ENCODE peak calls at places on chromosome 7, in seven cellular contexts. B is suprapubic skin, F is foreskin fibroblast, C is GM23338, Y is astrocyte of the spinal cord, R is adrenal gland, I is left ventricle myocardium inferior. A is an unnamed sample.

GRCh38 chr7:102248081-102248455 is 38.6 kb upstream of the SH2B2 start:
- DNase-seq in B (no peak), F (no peak), C (no peak), Y (no peak), R (no peak), I (no peak), A (no peak)

GRCh38 chr7:141649865-141650499 is 52.0 kb downstream of the DENND11 start:
- DNase-seq in B (no peak), F (peak), C (peak), Y (peak), R (peak), I (no peak), A (peak)

GRCh38 chr7:96329189-96329588 is 7.3 kb upstream of the SLC25A13 start:
- DNase-seq in B (no peak), F (no peak), C (no peak), Y (no peak), R (no peak), I (no peak), A (no peak)

GRCh38 chr7:71131256-71131752 is 640 bp upstream of the GALNT17 start:
- DNase-seq in B (no peak), F (peak), C (peak), Y (peak), R (peak), I (peak), A (no peak)

GRCh38 chr7:47763063-47763974 is 181.4 kb upstream of the TNS3 start:
- DNase-seq in B (no peak), F (peak), C (no peak), Y (peak), R (no peak), I (no peak), A (peak)

GRCh38 chr7:111587715-111588433 is 25.6 kb upstream of the IMMP2L start:
- DNase-seq in B (no peak), F (peak), C (no peak), Y (peak), R (no peak), I (no peak), A (peak)

GRCh38 chr7:93894426-93894825 is 3.9 kb upstream of the TFPI2 start:
- DNase-seq in B (no peak), F (peak), C (no peak), Y (no peak), R (no peak), I (no peak), A (peak)

GRCh38 chr7:128032605-128033235 is 1.5 kb upstream of the LRRC4 start:
- DNase-seq in B (no peak), F (peak), C (peak), Y (no peak), R (peak), I (peak), A (no peak)

GRCh38 chr7:4739528-4739992 is 35.9 kb upstream of the AP5Z1 start:
- DNase-seq in B (no peak), F (no peak), C (no peak), Y (peak), R (no peak), I (no peak), A (peak)

GRCh38 chr7:44638611-44639557 is 32.5 kb downstream of the OGDH start:
- DNase-seq in B (peak), F (peak), C (peak), Y (peak), R (peak), I (peak), A (peak)

GRCh38 chr7:28686418-28686800 is 271.7 kb downstream of the TRIL start:
- DNase-seq in B (no peak), F (peak), C (peak), Y (peak), R (no peak), I (no peak), A (peak)

GRCh38 chr7:55278321-55278720 is 86.8 kb upstream of the LANCL2 start:
- DNase-seq in B (no peak), F (no peak), C (no peak), Y (no peak), R (no peak), I (no peak), A (no peak)

GRCh38 chr7:68963547-68963946 is 634.7 kb upstream of the AUTS2 start:
- DNase-seq in B (no peak), F (no peak), C (no peak), Y (peak), R (no peak), I (no peak), A (peak)

GRCh38 chr7:44082541-44083207 is 344 bp upstream of the POLM start:
- DNase-seq in B (peak), F (peak), C (peak), Y (peak), R (peak), I (peak), A (peak)

GRCh38 chr7:116543664-116544063 is 18.8 kb downstream of the CAV1 start:
- DNase-seq in B (no peak), F (peak), C (no peak), Y (peak), R (no peak), I (no peak), A (no peak)

GRCh38 chr7:39741942-39742623 is 118.7 kb downstream of the RALA start:
- DNase-seq in B (no peak), F (peak), C (peak), Y (peak), R (no peak), I (peak), A (peak)

GRCh38 chr7:142542938-142543337 is 206.3 kb upstream of the PRSS1 start:
- DNase-seq in B (no peak), F (peak), C (no peak), Y (peak), R (no peak), I (no peak), A (peak)

GRCh38 chr7:79495544-79496272 is 42.2 kb upstream of the MAGI2 start:
- DNase-seq in B (no peak), F (peak), C (no peak), Y (peak), R (no peak), I (no peak), A (peak)

GRCh38 chr7:42014625-42015412 is 222.2 kb downstream of the GLI3 start:
- DNase-seq in B (no peak), F (peak), C (peak), Y (peak), R (no peak), I (no peak), A (peak)

GRCh38 chr7:34991938-34992840 is 45.1 kb downstream of the DPY19L1 start:
- DNase-seq in B (no peak), F (peak), C (no peak), Y (peak), R (no peak), I (no peak), A (peak)

GRCh38 chr7:158325530-158326381 is 261.9 kb downstream of the PTPRN2 start:
- DNase-seq in B (no peak), F (no peak), C (peak), Y (no peak), R (peak), I (no peak), A (no peak)

GRCh38 chr7:84162584-84162983 is 32.0 kb downstream of the SEMA3A start:
- DNase-seq in B (no peak), F (no peak), C (no peak), Y (no peak), R (no peak), I (no peak), A (no peak)

GRCh38 chr7:148650232-148650858 is 48.4 kb upstream of the CUL1 start:
- DNase-seq in B (no peak), F (peak), C (no peak), Y (peak), R (no peak), I (no peak), A (peak)

GRCh38 chr7:155752756-155753445 is 59.4 kb downstream of the SHH start:
- DNase-seq in B (no peak), F (no peak), C (no peak), Y (no peak), R (no peak), I (no peak), A (no peak)

GRCh38 chr7:74542558-74543117 is 88.9 kb downstream of the GTF2IRD1 start:
- DNase-seq in B (no peak), F (no peak), C (no peak), Y (no peak), R (no peak), I (peak), A (no peak)

GRCh38 chr7:46109447-46109846 is 188.4 kb upstream of the IGFBP3 start:
- DNase-seq in B (no peak), F (no peak), C (no peak), Y (no peak), R (no peak), I (no peak), A (no peak)

GRCh38 chr7:36906448-36906847 is 182.2 kb upstream of the AOAH start:
- DNase-seq in B (no peak), F (no peak), C (no peak), Y (no peak), R (no peak), I (no peak), A (no peak)

GRCh38 chr7:69640216-69640615 is 41.9 kb downstream of the AUTS2 start:
- DNase-seq in B (no peak), F (no peak), C (no peak), Y (no peak), R (no peak), I (no peak), A (no peak)

GRCh38 chr7:50315193-50315592 is 10.7 kb downstream of the IKZF1 start:
- DNase-seq in B (no peak), F (no peak), C (no peak), Y (no peak), R (no peak), I (no peak), A (no peak)

GRCh38 chr7:155807805-155808550 is 4.3 kb downstream of the SHH start:
- DNase-seq in B (no peak), F (no peak), C (peak), Y (no peak), R (no peak), I (no peak), A (no peak)

GRCh38 chr7:158246960-158247673 is 340.5 kb downstream of the PTPRN2 start:
- DNase-seq in B (no peak), F (no peak), C (no peak), Y (no peak), R (no peak), I (no peak), A (no peak)

GRCh38 chr7:17497549-17498193 is 199.2 kb downstream of the AHR start:
- DNase-seq in B (no peak), F (no peak), C (peak), Y (no peak), R (no peak), I (no peak), A (no peak)

GRCh38 chr7:50220280-50220679 is 84.2 kb upstream of the IKZF1 start:
- DNase-seq in B (no peak), F (no peak), C (no peak), Y (no peak), R (no peak), I (no peak), A (no peak)

GRCh38 chr7:37196631-37197030 is 252.0 kb downstream of the ELMO1 start:
- DNase-seq in B (no peak), F (no peak), C (no peak), Y (no peak), R (no peak), I (no peak), A (no peak)

GRCh38 chr7:46786995-46787394 is 794.9 kb downstream of the TNS3 start:
- DNase-seq in B (no peak), F (no peak), C (peak), Y (no peak), R (no peak), I (no peak), A (no peak)

GRCh38 chr7:32533313-32534024 is 38.2 kb downstream of the AVL9 start:
- DNase-seq in B (no peak), F (no peak), C (no peak), Y (peak), R (no peak), I (no peak), A (peak)

GRCh38 chr7:105131890-105132289 is 117.9 kb downstream of the KMT2E start:
- DNase-seq in B (no peak), F (no peak), C (no peak), Y (no peak), R (no peak), I (no peak), A (no peak)

DNA sequence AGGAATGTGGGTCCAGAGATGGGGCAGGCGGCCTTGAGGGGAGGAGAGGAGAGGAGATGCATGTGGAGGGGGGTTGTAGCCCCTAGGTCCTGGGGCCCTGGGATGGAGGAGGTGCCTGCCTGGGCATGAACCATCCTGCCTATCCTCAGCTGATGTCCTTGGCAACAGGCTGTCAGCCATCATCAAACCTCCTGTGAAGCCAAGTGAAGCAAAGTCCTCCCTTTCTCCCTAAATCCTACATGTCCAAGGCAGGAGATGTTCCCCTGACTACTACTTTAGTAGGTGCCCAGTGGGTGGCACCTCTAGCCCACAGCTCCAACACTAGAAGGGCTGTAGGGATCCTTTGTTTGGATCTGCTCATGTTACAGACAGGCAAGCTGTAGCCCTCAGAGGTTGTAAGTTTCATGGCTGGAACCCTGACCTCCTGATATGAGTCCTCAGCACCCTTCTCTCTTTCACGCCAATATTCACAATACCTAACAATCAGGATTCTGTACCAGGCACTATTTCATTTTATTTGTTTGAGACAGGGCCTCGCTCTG is 66.6 kb upstream of the SYPL1 start:
- DNase-seq in B (no peak), F (peak), C (no peak), Y (peak), R (no peak), I (no peak), A (peak)
- TF ChIP-seq CTCF in B (no peak), F (peak), C (no peak), Y (peak), R (no peak), I (peak), A (peak)

DNA sequence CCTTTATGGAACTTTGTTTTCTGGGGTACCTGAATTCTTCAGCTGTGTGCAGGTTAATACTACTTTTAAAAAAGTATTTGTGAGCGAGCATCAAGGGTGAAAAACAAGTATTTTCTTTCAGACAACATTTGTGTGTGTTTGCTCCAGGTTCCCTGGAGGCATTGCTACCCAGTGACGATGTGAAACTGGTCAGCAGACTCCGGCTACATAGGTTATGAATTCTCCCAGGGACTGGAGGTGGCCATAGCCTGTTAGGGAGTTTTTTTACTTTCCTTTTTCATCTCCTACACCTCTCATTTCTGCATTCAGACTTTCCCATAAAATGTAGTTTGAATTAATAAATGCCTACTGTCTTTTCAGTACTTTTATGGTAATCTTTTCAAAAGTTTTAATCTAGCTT is 7.6 kb downstream of the AKR1D1 start:
- DNase-seq in B (no peak), F (no peak), C (no peak), Y (no peak), R (no peak), I (no peak), A (no peak)
- H3K4me3 ChIP-seq in B (no peak), F (no peak), C (no peak), Y (no peak), R (no peak), I (no peak), A (no peak)

GRCh38 chr7:23654508-23654907 is 25.5 kb upstream of the FAM221A start:
- DNase-seq in B (no peak), F (peak), C (peak), Y (no peak), R (no peak), I (no peak), A (peak)
- TF ChIP-seq CTCF in B (no peak), F (peak), C (peak), Y (peak), R (peak), I (peak), A (peak)

GRCh38 chr7:20797174-20798080 is 10.7 kb upstream of the SP8 start:
- DNase-seq in B (no peak), F (peak), C (peak), Y (no peak), R (no peak), I (no peak), A (no peak)

GRCh38 chr7:20796565-20796964 is 9.9 kb upstream of the SP8 start:
- DNase-seq in B (no peak), F (no peak), C (no peak), Y (no peak), R (no peak), I (no peak), A (no peak)

GRCh38 chr7:20799566-20800377 is 13.1 kb upstream of the SP8 start:
- DNase-seq in B (no peak), F (no peak), C (peak), Y (no peak), R (no peak), I (no peak), A (no peak)

GRCh38 chr7:20798081-20798693 is 11.5 kb upstream of the SP8 start:
- DNase-seq in B (no peak), F (peak), C (peak), Y (no peak), R (peak), I (no peak), A (no peak)

DNA sequence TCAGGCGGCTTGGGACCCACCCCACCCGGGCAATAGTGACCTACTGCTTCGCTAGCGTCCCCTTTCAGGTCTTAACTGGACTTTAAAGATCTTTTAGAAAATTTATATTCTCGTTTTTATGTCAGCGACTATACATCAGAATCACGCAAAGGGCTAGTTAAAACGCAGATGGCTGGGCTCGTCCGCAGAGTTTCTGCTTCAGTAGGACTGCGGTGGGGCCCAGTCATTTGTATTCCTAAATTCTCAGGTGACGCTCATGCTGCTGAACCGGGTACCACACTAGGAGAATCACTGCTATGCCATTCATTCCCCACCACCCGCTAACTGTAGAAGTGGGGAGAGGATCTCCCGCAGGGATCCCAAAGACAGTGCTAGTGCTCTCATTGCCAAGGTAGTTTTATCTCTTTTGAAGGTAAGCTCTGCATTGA is 12.0 kb upstream of the SP8 start:
- DNase-seq in B (no peak), F (peak), C (peak), Y (no peak), R (no peak), I (no peak), A (no peak)
- H3K4me3 ChIP-seq in B (peak), F (no peak), C (peak), Y (no peak), R (no peak), I (peak), A (no peak)

DNA sequence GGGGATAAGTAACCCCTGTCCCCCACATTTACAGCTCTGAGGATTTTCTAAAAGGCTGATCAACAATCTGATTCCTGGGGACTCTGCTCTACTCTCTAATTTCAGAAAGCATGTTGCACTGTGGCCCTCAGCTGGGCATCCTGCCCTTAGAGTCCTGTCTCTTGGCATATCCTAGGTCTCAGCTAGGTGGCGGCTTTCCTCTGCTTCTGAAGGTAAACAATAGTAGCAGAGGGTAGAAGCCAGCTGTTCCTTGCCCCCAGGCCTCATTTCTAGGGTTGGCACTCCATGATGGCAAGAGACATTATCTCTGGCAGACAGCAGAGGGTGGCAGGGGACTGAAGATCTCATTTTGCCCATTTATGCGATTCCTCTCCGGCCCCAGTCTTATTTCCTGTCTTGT is 77.0 kb downstream of the ADCYAP1R1 start:
- DNase-seq in B (no peak), F (no peak), C (peak), Y (no peak), R (no peak), I (no peak), A (no peak)
- TF ChIP-seq CTCF in B (no peak), F (no peak), C (peak), Y (no peak), R (no peak), I (no peak), A (no peak)